ENCODE peak calls at places on chromosomes 12 and 14, in six cellular contexts. One of them, this sample, is unnamed.

GRCh38 chr12:66740257-66740656 is 61.4 kb upstream of the GRIP1 start:
- DNase-seq in GOT3: no peak
- DNase-seq in stimulated activated naive CD4-positive, alpha-beta T cell treated with Interleukin-2 at 50 U/mL for 16 hours: no peak
- DNase-seq in amniotic epithelial cell: no peak
- DNase-seq in activated T-helper 1 cell treated with Interleukin-2 at 50 U/mL for 16 hours: no peak
- DNase-seq in activated T-cell treated with anti-CD3 and anti-CD28 coated beads for 4 hours: no peak
- DNase-seq in this sample: no peak

GRCh38 chr14:55301722-55302121 is 30.5 kb downstream of the FBXO34 start:
- DNase-seq in stimulated activated naive CD4-positive, alpha-beta T cell treated with Interleukin-2 at 50 U/mL for 16 hours: no peak
- DNase-seq in GOT3: no peak
- DNase-seq in activated T-helper 1 cell treated with Interleukin-2 at 50 U/mL for 16 hours: no peak
- DNase-seq in amniotic epithelial cell: peak
- DNase-seq in activated T-cell treated with anti-CD3 and anti-CD28 coated beads for 4 hours: no peak
- DNase-seq in this sample: no peak

GRCh38 chr12:18827913-18828312 is 90.0 kb downstream of the CAPZA3 start:
- DNase-seq in stimulated activated naive CD4-positive, alpha-beta T cell treated with Interleukin-2 at 50 U/mL for 16 hours: no peak
- DNase-seq in activated T-helper 1 cell treated with Interleukin-2 at 50 U/mL for 16 hours: no peak
- DNase-seq in GOT3: no peak
- DNase-seq in amniotic epithelial cell: no peak
- DNase-seq in activated T-cell treated with anti-CD3 and anti-CD28 coated beads for 4 hours: no peak
- DNase-seq in this sample: no peak

GRCh38 chr12:55713721-55714120 is 2.1 kb upstream of the BLOC1S1 start:
- DNase-seq in activated T-helper 1 cell treated with Interleukin-2 at 50 U/mL for 16 hours: no peak
- DNase-seq in GOT3: no peak
- DNase-seq in amniotic epithelial cell: peak
- DNase-seq in stimulated activated naive CD4-positive, alpha-beta T cell treated with Interleukin-2 at 50 U/mL for 16 hours: no peak
- DNase-seq in activated T-cell treated with anti-CD3 and anti-CD28 coated beads for 4 hours: no peak
- DNase-seq in this sample: no peak

GRCh38 chr12:26833692-26834168 is 736 bp upstream of the ITPR2 start:
- DNase-seq in activated T-cell treated with anti-CD3 and anti-CD28 coated beads for 4 hours: peak
- DNase-seq in activated T-helper 1 cell treated with Interleukin-2 at 50 U/mL for 16 hours: no peak
- DNase-seq in amniotic epithelial cell: peak
- DNase-seq in stimulated activated naive CD4-positive, alpha-beta T cell treated with Interleukin-2 at 50 U/mL for 16 hours: no peak
- DNase-seq in GOT3: no peak
- DNase-seq in this sample: peak

GRCh38 chr14:55955175-55955574 is 163.0 kb upstream of the PELI2 start:
- DNase-seq in amniotic epithelial cell: no peak
- DNase-seq in GOT3: no peak
- DNase-seq in activated T-cell treated with anti-CD3 and anti-CD28 coated beads for 4 hours: no peak
- DNase-seq in stimulated activated naive CD4-positive, alpha-beta T cell treated with Interleukin-2 at 50 U/mL for 16 hours: no peak
- DNase-seq in activated T-helper 1 cell treated with Interleukin-2 at 50 U/mL for 16 hours: no peak
- DNase-seq in this sample: no peak

GRCh38 chr12:87656311-87656710 is 372.9 kb downstream of the C12orf50 start:
- DNase-seq in GOT3: no peak
- DNase-seq in activated T-cell treated with anti-CD3 and anti-CD28 coated beads for 4 hours: no peak
- DNase-seq in amniotic epithelial cell: no peak
- DNase-seq in stimulated activated naive CD4-positive, alpha-beta T cell treated with Interleukin-2 at 50 U/mL for 16 hours: no peak
- DNase-seq in activated T-helper 1 cell treated with Interleukin-2 at 50 U/mL for 16 hours: no peak
- DNase-seq in this sample: no peak

GRCh38 chr12:16036073-16036472 is 124.9 kb downstream of the DERA start:
- DNase-seq in activated T-helper 1 cell treated with Interleukin-2 at 50 U/mL for 16 hours: no peak
- DNase-seq in amniotic epithelial cell: no peak
- DNase-seq in GOT3: no peak
- DNase-seq in activated T-cell treated with anti-CD3 and anti-CD28 coated beads for 4 hours: no peak
- DNase-seq in stimulated activated naive CD4-positive, alpha-beta T cell treated with Interleukin-2 at 50 U/mL for 16 hours: no peak
- DNase-seq in this sample: no peak

GRCh38 chr14:84343637-84344036 is 1186.3 kb upstream of the FLRT2 start:
- DNase-seq in stimulated activated naive CD4-positive, alpha-beta T cell treated with Interleukin-2 at 50 U/mL for 16 hours: no peak
- DNase-seq in activated T-helper 1 cell treated with Interleukin-2 at 50 U/mL for 16 hours: no peak
- DNase-seq in amniotic epithelial cell: peak
- DNase-seq in GOT3: no peak
- DNase-seq in activated T-cell treated with anti-CD3 and anti-CD28 coated beads for 4 hours: no peak
- DNase-seq in this sample: no peak

GRCh38 chr12:12442548-12443071 is 85.7 kb downstream of the BORCS5 start:
- DNase-seq in amniotic epithelial cell: peak
- DNase-seq in stimulated activated naive CD4-positive, alpha-beta T cell treated with Interleukin-2 at 50 U/mL for 16 hours: no peak
- DNase-seq in activated T-helper 1 cell treated with Interleukin-2 at 50 U/mL for 16 hours: no peak
- DNase-seq in activated T-cell treated with anti-CD3 and anti-CD28 coated beads for 4 hours: no peak
- DNase-seq in GOT3: no peak
- DNase-seq in this sample: no peak

GRCh38 chr12:108325549-108325948 is 13.6 kb downstream of the CMKLR1 start:
- DNase-seq in amniotic epithelial cell: no peak
- DNase-seq in activated T-helper 1 cell treated with Interleukin-2 at 50 U/mL for 16 hours: no peak
- DNase-seq in GOT3: no peak
- DNase-seq in activated T-cell treated with anti-CD3 and anti-CD28 coated beads for 4 hours: no peak
- DNase-seq in stimulated activated naive CD4-positive, alpha-beta T cell treated with Interleukin-2 at 50 U/mL for 16 hours: no peak
- DNase-seq in this sample: no peak

GRCh38 chr12:53184828-53185227 is 4.1 kb upstream of the CSAD start:
- DNase-seq in amniotic epithelial cell: no peak
- DNase-seq in activated T-cell treated with anti-CD3 and anti-CD28 coated beads for 4 hours: no peak
- DNase-seq in GOT3: no peak
- DNase-seq in stimulated activated naive CD4-positive, alpha-beta T cell treated with Interleukin-2 at 50 U/mL for 16 hours: no peak
- DNase-seq in activated T-helper 1 cell treated with Interleukin-2 at 50 U/mL for 16 hours: no peak
- DNase-seq in this sample: no peak

GRCh38 chr12:3132636-3133409 is 55.6 kb downstream of the TSPAN9 start:
- DNase-seq in GOT3: no peak
- DNase-seq in activated T-helper 1 cell treated with Interleukin-2 at 50 U/mL for 16 hours: no peak
- DNase-seq in amniotic epithelial cell: peak
- DNase-seq in activated T-cell treated with anti-CD3 and anti-CD28 coated beads for 4 hours: no peak
- DNase-seq in stimulated activated naive CD4-positive, alpha-beta T cell treated with Interleukin-2 at 50 U/mL for 16 hours: no peak
- DNase-seq in this sample: no peak

GRCh38 chr12:13534645-13535398 is 338.3 kb downstream of the EMP1 start:
- DNase-seq in activated T-cell treated with anti-CD3 and anti-CD28 coated beads for 4 hours: no peak
- DNase-seq in amniotic epithelial cell: peak
- DNase-seq in activated T-helper 1 cell treated with Interleukin-2 at 50 U/mL for 16 hours: no peak
- DNase-seq in GOT3: peak
- DNase-seq in stimulated activated naive CD4-positive, alpha-beta T cell treated with Interleukin-2 at 50 U/mL for 16 hours: no peak
- DNase-seq in this sample: peak

GRCh38 chr14:68935761-68936209 is 43.3 kb downstream of the ACTN1 start:
- DNase-seq in stimulated activated naive CD4-positive, alpha-beta T cell treated with Interleukin-2 at 50 U/mL for 16 hours: no peak
- DNase-seq in amniotic epithelial cell: peak
- DNase-seq in GOT3: no peak
- DNase-seq in activated T-helper 1 cell treated with Interleukin-2 at 50 U/mL for 16 hours: no peak
- DNase-seq in activated T-cell treated with anti-CD3 and anti-CD28 coated beads for 4 hours: no peak
- DNase-seq in this sample: no peak

GRCh38 chr14:79299162-79299561 is 912.1 kb downstream of the DIO2 start:
- DNase-seq in GOT3: no peak
- DNase-seq in stimulated activated naive CD4-positive, alpha-beta T cell treated with Interleukin-2 at 50 U/mL for 16 hours: no peak
- DNase-seq in activated T-helper 1 cell treated with Interleukin-2 at 50 U/mL for 16 hours: no peak
- DNase-seq in activated T-cell treated with anti-CD3 and anti-CD28 coated beads for 4 hours: no peak
- DNase-seq in amniotic epithelial cell: no peak
- DNase-seq in this sample: no peak

GRCh38 chr14:104429291-104429861 is 150.2 kb upstream of the C14orf180 start:
- DNase-seq in stimulated activated naive CD4-positive, alpha-beta T cell treated with Interleukin-2 at 50 U/mL for 16 hours: no peak
- DNase-seq in GOT3: no peak
- DNase-seq in activated T-cell treated with anti-CD3 and anti-CD28 coated beads for 4 hours: no peak
- DNase-seq in amniotic epithelial cell: no peak
- DNase-seq in activated T-helper 1 cell treated with Interleukin-2 at 50 U/mL for 16 hours: no peak
- DNase-seq in this sample: no peak

GRCh38 chr12:23055004-23055403 is 430.0 kb downstream of the ETNK1 start:
- DNase-seq in GOT3: no peak
- DNase-seq in amniotic epithelial cell: peak
- DNase-seq in activated T-cell treated with anti-CD3 and anti-CD28 coated beads for 4 hours: no peak
- DNase-seq in stimulated activated naive CD4-positive, alpha-beta T cell treated with Interleukin-2 at 50 U/mL for 16 hours: no peak
- DNase-seq in activated T-helper 1 cell treated with Interleukin-2 at 50 U/mL for 16 hours: no peak
- DNase-seq in this sample: no peak

This sample was measured in stimulated activated CD4-positive, alpha-beta T cell treated with anti-CD3 and anti-CD28 coated beads, Interleukin-2, amount 100 ng/mL, for 24 hours.